ENCODE peak calls at places on chromosomes 4 and X, in six cellular contexts. M is spleen, V is brain microvascular endothelial cell, Q is GM12865, G is upper lobe of right lung, K is GM23338. B is an unnamed sample.

GRCh38 chrX:18424482-18425198 is 768 bp upstream of the CDKL5 start:
- DNase-seq in M (peak; percentile 83), V (peak; percentile 26), Q (peak; percentile 63), G (peak; percentile 57), K (peak; percentile 53), B (no peak)

GRCh38 chrX:20665441-20665840 is 398.7 kb upstream of the RPS6KA3 start:
- DNase-seq in M (no peak), V (no peak), Q (no peak), G (no peak), K (no peak), B (no peak)

GRCh38 chr4:16225139-16225538 is 1.1 kb downstream of the TAPT1 start:
- DNase-seq in M (no peak), V (no peak), Q (peak; percentile 42), G (no peak), K (no peak), B (no peak)

GRCh38 chr4:145719752-145720624 is 40.0 kb downstream of the C4orf51 start:
- DNase-seq in M (no peak), V (no peak), Q (peak; percentile 63), G (no peak), K (peak; percentile 17), B (no peak)

GRCh38 chr4:34281826-34282225 is 1962.5 kb downstream of the ARAP2 start:
- DNase-seq in M (no peak), V (no peak), Q (no peak), G (no peak), K (no peak), B (no peak)

GRCh38 chr4:181181331-181181730 is 1061.9 kb upstream of the TENM3 start:
- DNase-seq in M (no peak), V (no peak), Q (no peak), G (no peak), K (no peak), B (no peak)

GRCh38 chrX:115642895-115643530 is 82.0 kb downstream of the PLS3 start:
- DNase-seq in M (no peak), V (peak; percentile 66), Q (peak; percentile 70), G (no peak), K (peak; percentile 34), B (peak; percentile 1)

GRCh38 chr4:147160908-147161513 is 215.3 kb upstream of the TTC29 start:
- DNase-seq in M (no peak), V (peak; percentile 73), Q (peak; percentile 69), G (no peak), K (peak; percentile 72), B (peak; percentile 56)

GRCh38 chr4:173835863-173836262 is 305.8 kb upstream of the HAND2 start:
- DNase-seq in M (no peak), V (peak; percentile 3), Q (no peak), G (no peak), K (peak; percentile 42), B (no peak)

GRCh38 chr4:128379860-128380259 is 92.2 kb upstream of the PGRMC2 start:
- DNase-seq in M (no peak), V (peak; percentile 14), Q (peak; percentile 28), G (no peak), K (peak; percentile 61), B (no peak)

GRCh38 chr4:186770446-186771175 is 47.0 kb upstream of the FAT1 start:
- DNase-seq in M (no peak), V (peak; percentile 34), Q (no peak), G (no peak), K (no peak), B (no peak)

GRCh38 chrX:39504850-39505259 is 592.9 kb downstream of the BCOR start:
- DNase-seq in M (no peak), V (no peak), Q (no peak), G (no peak), K (no peak), B (no peak)

GRCh38 chr4:73068496-73069337 is 799 bp downstream of the COX18 start:
- DNase-seq in M (no peak), V (peak; percentile 11), Q (peak; percentile 51), G (no peak), K (peak; percentile 22), B (peak; percentile 8)

GRCh38 chr4:168723020-168723419 is 226.2 kb downstream of the PALLD start:
- DNase-seq in M (no peak), V (peak; percentile 42), Q (no peak), G (no peak), K (no peak), B (no peak)

GRCh38 chr4:47836655-47837581 is 949 bp downstream of the CORIN start:
- DNase-seq in M (peak; percentile 88), V (peak; percentile 84), Q (peak; percentile 78), G (peak; percentile 89), K (peak; percentile 95), B (peak; percentile 55)

GRCh38 chr4:8735236-8736082 is 136.2 kb downstream of the HMX1 start:
- DNase-seq in M (no peak), V (no peak), Q (no peak), G (peak; percentile 50), K (no peak), B (no peak)

GRCh38 chr4:100087743-100088142 is 102.5 kb downstream of the DDIT4L start:
- DNase-seq in M (no peak), V (no peak), Q (no peak), G (no peak), K (no peak), B (no peak)

GRCh38 chrX:34404386-34405070 is 252.6 kb downstream of the TMEM47 start:
- DNase-seq in M (no peak), V (peak; percentile 53), Q (no peak), G (no peak), K (no peak), B (no peak)

GRCh38 chrX:111086521-111087127 is 9.4 kb upstream of the PAK3 start:
- DNase-seq in M (no peak), V (no peak), Q (no peak), G (no peak), K (peak; percentile 56), B (no peak)

GRCh38 chr4:30828290-30828926 is 108.2 kb downstream of the PCDH7 start:
- DNase-seq in M (no peak), V (no peak), Q (no peak), G (no peak), K (no peak), B (no peak)

DNA sequence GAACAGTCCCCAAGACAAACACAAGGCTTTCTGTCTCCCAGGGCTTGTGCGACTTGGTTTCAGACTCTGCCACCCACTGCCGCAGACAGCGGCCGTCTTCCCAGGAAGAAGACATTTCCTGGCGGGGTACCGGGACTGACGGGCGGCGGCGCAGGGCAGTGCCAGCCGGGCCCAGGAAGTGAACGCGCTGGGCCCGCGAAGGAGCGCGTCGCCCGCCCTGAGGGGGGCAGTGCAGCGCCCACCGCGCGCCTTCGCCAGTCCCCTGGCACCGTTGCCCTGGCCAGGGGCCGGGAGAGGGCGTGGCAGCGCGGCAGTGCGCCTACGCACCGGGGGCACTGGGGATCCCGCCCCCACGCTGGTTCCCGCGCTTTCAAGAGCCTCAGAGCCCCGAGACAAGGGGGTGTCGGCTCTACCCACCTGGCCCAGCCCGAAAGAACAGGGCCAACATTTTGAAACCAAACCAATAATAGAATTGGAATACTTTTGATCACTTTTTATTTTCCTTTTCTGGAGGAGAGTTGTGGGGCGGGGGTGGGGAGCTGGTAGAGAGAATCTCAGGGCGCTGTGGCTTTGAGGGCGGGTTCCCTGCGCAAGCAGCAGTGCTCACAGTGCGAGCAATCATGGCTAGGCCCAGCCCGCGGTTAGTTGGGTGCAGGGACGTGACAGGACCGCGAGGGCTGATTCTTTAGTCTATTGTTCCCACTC is 23.6 kb upstream of the APLN start:
- DNase-seq in M (peak; percentile 89), V (no peak), Q (peak; percentile 39), G (peak; percentile 82), K (peak; percentile 32), B (no peak)
- TF ChIP-seq CTCF in M (peak; percentile 59), V (no peak), Q (peak; percentile 22), G (peak; percentile 32), K (peak; percentile 47), B (no peak)

DNA sequence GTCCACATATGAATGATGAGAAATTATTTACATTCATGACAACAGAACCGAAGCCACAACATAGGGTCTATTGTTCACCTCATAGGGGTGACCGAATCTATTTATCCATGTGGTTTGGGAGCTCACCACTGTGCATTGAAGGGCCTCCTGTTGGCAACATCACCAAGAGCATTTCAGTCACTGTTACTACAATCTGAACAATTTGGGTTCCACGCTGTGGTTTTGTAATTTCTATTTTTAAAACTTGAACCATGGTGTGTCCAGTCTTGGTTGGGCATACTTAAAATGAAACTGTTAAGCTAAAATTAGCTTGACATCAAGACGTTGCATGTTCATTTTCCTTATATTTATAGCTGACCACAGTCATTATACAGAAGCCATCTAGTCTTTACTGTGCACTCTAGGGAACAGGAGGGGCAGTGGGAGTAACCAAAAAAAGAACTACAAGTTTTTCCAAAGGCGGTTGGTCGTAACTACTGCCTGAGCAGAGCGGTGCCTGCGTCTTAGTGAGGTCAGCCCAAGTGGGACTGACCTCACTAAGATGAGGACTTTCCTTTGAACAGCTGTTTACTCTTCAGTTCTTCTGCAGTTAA is 192.1 kb downstream of the SPRY1 start:
- DNase-seq in M (no peak), V (peak; percentile 40), Q (peak; percentile 72), G (no peak), K (no peak), B (no peak)
- H3K4me3 ChIP-seq in M (no peak overlapping the region), V (no peak overlapping the region), Q (no peak overlapping the region), G (no peak overlapping the region), K (no peak overlapping the region), B (no peak overlapping the region)

GRCh38 chr4:144556636-144557035 is 89.3 kb upstream of the HHIP start:
- DNase-seq in M (no peak), V (no peak), Q (peak; percentile 9), G (no peak), K (no peak), B (no peak)

GRCh38 chr4:144562019-144562740 is 83.8 kb upstream of the HHIP start:
- DNase-seq in M (no peak), V (no peak), Q (no peak), G (no peak), K (peak; percentile 59), B (no peak)

DNA sequence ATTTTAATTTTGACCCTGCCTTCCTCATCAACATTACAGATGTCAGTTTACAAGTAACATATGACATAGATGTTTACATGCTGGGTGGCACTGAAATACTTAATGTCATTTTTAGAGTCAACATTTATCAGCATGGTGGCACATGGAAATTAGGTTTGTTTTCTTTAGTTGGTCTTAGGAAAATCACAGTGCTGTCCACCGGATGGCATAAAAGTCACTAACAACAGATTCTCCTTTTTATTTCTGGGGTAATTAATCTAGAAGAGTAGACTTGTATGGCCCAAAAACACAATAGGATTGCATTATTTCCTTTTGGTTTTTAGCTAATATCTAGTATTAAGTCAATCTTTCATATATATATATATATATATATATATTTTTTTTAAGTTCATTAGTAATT is 88.6 kb upstream of the HHIP start:
- DNase-seq in M (no peak), V (no peak), Q (no peak), G (no peak), K (no peak), B (no peak)
- TF ChIP-seq CTCF in M (no peak), V (no peak), Q (no peak), G (no peak), K (no peak), B (no peak)

GRCh38 chrX:13473666-13474516 is 95.5 kb upstream of the EGFL6 start:
- DNase-seq in M (no peak), V (peak; percentile 29), Q (peak; percentile 72), G (no peak), K (no peak), B (no peak)
- H3K4me3 ChIP-seq in M (no peak overlapping the region), V (no peak overlapping the region), Q (peak overlapping the region; percentile 49), G (no peak overlapping the region), K (no peak overlapping the region), B (no peak overlapping the region)

GRCh38 chrX:47619486-47620302 is at the start of gene SYN1:
- DNase-seq in M (peak; percentile 93), V (peak; percentile 40), Q (peak; percentile 81), G (peak; percentile 88), K (peak; percentile 79), B (no peak)
- TF ChIP-seq CTCF in M (peak; percentile 37), V (no peak), Q (peak; percentile 17), G (no peak), K (peak; percentile 0), B (peak; percentile 19)

B was measured in LNCaP clone FGC.